ENCODE peak calls at places on chromosome 7, in four cellular contexts. Y, P, X and S are unnamed samples.
A peak's percentile ranks its signal among the peaks of the same experiment; 100 is the strongest.

GRCh38 chr7:157621131-157621681 is 284.4 kb downstream of the DNAJB6 start:
- DNase-seq in P (no peak), Y (no peak), X (no peak), S (no peak)

GRCh38 chr7:148334959-148335577 is 255.5 kb upstream of the C7orf33 start:
- DNase-seq in Y (no peak), X (no peak), P (no peak), S (no peak)

GRCh38 chr7:455110-455928 is 64.3 kb downstream of the PDGFA start:
- DNase-seq in Y (no peak), X (no peak), P (peak; percentile 83), S (no peak)

GRCh38 chr7:51160990-51161615 is 155.5 kb downstream of the COBL start:
- DNase-seq in X (no peak), P (peak; percentile 57), Y (no peak), S (peak; percentile 13)

GRCh38 chr7:5780801-5781496 is 514 bp downstream of the RNF216 start:
- DNase-seq in X (no peak), P (no peak), Y (no peak), S (peak; percentile 52)

GRCh38 chr7:80634505-80634904 is 3.9 kb upstream of the CD36 start:
- DNase-seq in X (no peak), P (no peak), Y (no peak), S (peak; percentile 25)

GRCh38 chr7:2629740-2630681 is 1.8 kb upstream of the TTYH3 start:
- DNase-seq in X (no peak), P (no peak), Y (no peak), S (no peak)

GRCh38 chr7:138975343-138976104 is 5.7 kb downstream of the KIAA1549 start:
- DNase-seq in P (no peak), Y (no peak), X (no peak), S (no peak)

GRCh38 chr7:27866828-27867227 is 126.9 kb downstream of the TAX1BP1 start:
- DNase-seq in P (no peak), X (no peak), Y (no peak), S (no peak)

GRCh38 chr7:156898938-156899337 is 6.0 kb upstream of the LMBR1 start:
- DNase-seq in P (no peak), Y (no peak), X (no peak), S (no peak)

GRCh38 chr7:115754226-115754625 is 276.3 kb downstream of the TFEC start:
- DNase-seq in Y (no peak), P (no peak), X (no peak), S (no peak)
- TF ChIP-seq SPI1 in Y (no peak), P (no peak), X (no peak), S (no peak)

GRCh38 chr7:84912537-84912936 is 274.3 kb downstream of the SEMA3D start:
- DNase-seq in Y (no peak), X (no peak), P (no peak), S (no peak)

GRCh38 chr7:84912018-84912417 is 274.8 kb downstream of the SEMA3D start:
- DNase-seq in Y (no peak), P (no peak), X (no peak), S (no peak)

GRCh38 chr7:84914598-84914997 is 272.3 kb downstream of the SEMA3D start:
- DNase-seq in P (peak; percentile 17), Y (no peak), X (no peak), S (no peak)

GRCh38 chr7:84912993-84913635 is 273.7 kb downstream of the SEMA3D start:
- DNase-seq in Y (no peak), P (no peak), X (no peak), S (no peak)

GRCh38 chr7:84913731-84914130 is 273.1 kb downstream of the SEMA3D start:
- DNase-seq in P (no peak), Y (no peak), X (no peak), S (no peak)
- TF ChIP-seq SPI1 in P (no peak), Y (no peak), X (no peak), S (no peak)

GRCh38 chr7:99339595-99339994 is 13.9 kb downstream of the ARPC1A start:
- DNase-seq in Y (no peak), X (no peak), P (no peak), S (no peak)
- TF ChIP-seq SPI1 in Y (no peak), X (no peak), P (no peak), S (no peak)

GRCh38 chr7:33062023-33062781 is at the start of gene NT5C3A:
- DNase-seq in X (no peak), Y (peak; percentile 25), P (peak; percentile 63), S (no peak)
- TF ChIP-seq SPI1 in X (no peak), Y (no peak), P (no peak), S (no peak)

DNA sequence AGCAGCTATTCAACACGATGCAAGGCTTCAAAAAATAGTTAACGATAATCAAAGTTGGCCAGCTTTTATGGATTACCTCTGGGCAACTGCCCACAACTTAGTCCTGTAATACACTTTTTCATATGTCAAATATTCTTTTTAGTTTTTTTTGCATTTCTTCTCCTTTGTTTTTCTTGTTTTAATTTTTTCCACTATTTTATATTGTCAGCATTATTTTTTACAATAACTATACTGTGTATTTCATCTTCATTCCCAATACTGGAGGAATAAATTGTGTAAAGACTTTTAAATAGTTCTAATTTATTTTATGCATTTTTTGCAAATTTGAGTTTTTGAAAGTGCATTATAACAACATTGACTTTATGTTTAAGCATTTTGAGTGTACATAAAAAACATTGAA is 18.5 kb upstream of the CTAGE4 start:
- DNase-seq in X (no peak), P (no peak), Y (no peak), S (no peak)
- TF ChIP-seq SPI1 in X (no peak), P (no peak), Y (no peak), S (no peak)

DNA sequence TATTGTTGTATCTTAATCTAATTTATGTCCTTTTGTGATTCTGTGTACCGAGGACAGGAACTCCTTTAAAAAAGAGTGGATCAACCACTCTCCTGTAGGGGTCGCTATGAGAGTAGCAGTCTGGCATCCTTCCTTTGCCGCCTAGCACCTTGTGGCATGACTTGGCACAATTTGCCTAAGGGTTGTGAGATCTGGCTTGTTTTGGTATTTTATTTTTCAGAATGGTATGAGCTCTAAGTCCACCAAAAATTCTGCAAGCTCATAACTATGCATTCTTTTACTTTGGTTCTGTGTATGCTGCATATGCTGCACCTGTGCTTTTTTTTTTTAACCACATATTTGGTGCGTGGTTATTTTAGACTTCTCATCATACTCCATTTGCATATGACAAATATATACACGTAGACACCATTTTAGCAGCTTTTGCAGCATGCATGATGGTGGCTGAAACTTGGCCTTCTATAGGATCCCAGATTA is 112.8 kb downstream of the CDK14 start:
- DNase-seq in Y (no peak), P (no peak), X (peak; percentile 67), S (peak; percentile 1)
- TF ChIP-seq SPI1 in Y (no peak), P (no peak), X (no peak), S (no peak)

GRCh38 chr7:16923019-16923418 is 41.2 kb upstream of the AGR3 start:
- DNase-seq in Y (no peak), P (no peak), X (no peak), S (no peak)

GRCh38 chr7:16929146-16929762 is 47.5 kb upstream of the AGR3 start:
- DNase-seq in X (peak; percentile 28), P (no peak), Y (no peak), S (peak; percentile 61)

GRCh38 chr7:16925609-16926008 is 43.8 kb upstream of the AGR3 start:
- DNase-seq in Y (no peak), X (no peak), P (no peak), S (no peak)

GRCh38 chr7:16926861-16927260 is 45.1 kb upstream of the AGR3 start:
- DNase-seq in P (no peak), X (no peak), Y (no peak), S (no peak)

GRCh38 chr7:16926283-16926682 is 44.5 kb upstream of the AGR3 start:
- DNase-seq in X (no peak), P (no peak), Y (no peak), S (peak; percentile 39)
- TF ChIP-seq SPI1 in X (no peak), P (no peak), Y (no peak), S (no peak)

GRCh38 chr7:130986271-130986690 is 252.3 kb upstream of the KLF14 start:
- DNase-seq in P (no peak), X (no peak), Y (no peak), S (no peak)

GRCh38 chr7:130982651-130983050 is 248.6 kb upstream of the KLF14 start:
- DNase-seq in P (no peak), X (no peak), Y (no peak), S (no peak)

GRCh38 chr7:130985361-130985760 is 251.4 kb upstream of the KLF14 start:
- DNase-seq in P (no peak), Y (no peak), X (no peak), S (no peak)

GRCh38 chr7:130987092-130987491 is 253.1 kb upstream of the KLF14 start:
- DNase-seq in P (no peak), Y (no peak), X (no peak), S (no peak)

DNA sequence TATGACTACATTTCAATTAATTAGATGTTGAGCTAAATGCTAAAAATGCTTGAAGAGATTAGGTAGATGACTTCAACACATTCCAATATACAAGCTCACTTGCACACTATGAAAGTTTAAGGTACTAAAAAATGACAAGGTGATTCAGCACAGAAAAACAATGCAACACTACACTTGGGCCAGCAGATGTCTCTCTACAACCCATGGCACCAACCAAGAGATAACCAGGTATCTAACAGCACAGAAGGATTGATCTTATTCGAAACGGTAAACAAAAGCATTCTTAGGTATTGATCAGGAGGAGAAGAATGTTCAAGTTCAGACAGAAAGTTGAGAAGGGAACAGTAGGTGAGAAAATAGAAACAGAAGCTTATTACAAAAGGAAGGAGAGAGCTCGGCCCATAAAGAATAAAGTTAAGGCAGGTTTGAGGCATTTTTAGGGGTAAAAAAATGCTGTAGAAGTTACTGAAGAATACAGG is 248.2 kb upstream of the KLF14 start:
- DNase-seq in X (no peak), P (peak; percentile 59), Y (no peak), S (peak; percentile 17)
- TF ChIP-seq SPI1 in X (no peak), P (no peak), Y (no peak), S (no peak)

DNA sequence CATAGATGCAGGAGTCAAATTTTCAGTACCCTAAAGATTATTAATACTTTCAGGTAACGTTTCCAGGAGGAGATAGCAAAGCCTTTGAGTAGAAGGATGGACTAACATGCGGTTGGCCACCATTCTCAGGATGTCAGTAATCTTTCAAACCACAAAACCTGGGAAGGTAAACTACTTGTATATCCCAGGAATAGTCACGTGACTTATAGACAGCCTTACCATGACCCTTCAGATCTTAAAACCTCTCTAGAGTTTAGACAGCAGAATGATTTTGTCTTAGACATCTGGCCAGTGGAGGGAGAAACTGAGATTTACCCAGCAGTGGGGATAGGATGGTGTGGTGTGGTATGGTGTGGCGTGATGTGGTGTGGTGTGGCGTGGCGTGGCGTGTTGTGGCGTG is 447.8 kb upstream of the GALNT17 start:
- DNase-seq in P (no peak), Y (no peak), X (no peak), S (no peak)
- TF ChIP-seq SPI1 in P (no peak), Y (no peak), X (no peak), S (no peak)

DNA sequence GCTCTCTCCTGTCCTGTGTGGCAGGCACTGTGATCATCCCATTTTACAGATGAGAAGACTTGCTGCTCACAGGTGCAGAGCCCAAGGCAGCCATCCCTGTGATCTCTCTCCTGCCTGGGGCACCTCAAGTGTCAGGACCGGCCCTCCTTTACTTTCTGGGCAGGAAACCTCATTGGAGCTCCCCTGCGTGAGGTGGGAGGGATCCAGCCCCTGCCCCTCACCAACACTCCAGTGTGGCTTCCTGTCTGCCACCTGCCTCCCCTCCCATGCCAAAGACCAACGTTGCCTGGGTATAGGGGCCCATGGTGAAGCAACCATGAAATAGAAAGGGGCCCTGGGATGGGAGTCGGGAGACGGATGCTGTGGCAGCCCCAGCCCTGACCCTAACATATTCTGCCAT is 91.2 kb upstream of the MYL10 start:
- DNase-seq in P (no peak), Y (no peak), X (no peak), S (no peak)
- TF ChIP-seq SPI1 in P (no peak), Y (no peak), X (no peak), S (no peak)